ENCODE peak calls at places on chromosomes 1 and 21, in nine cellular contexts. P, M, U, Q, A, K, I, Y and F are unnamed samples. For H3K36me3, the result is how much of the 10 kb centered on the place peaks cover.

GRCh38 chr1:212062832-212063438 is 27.4 kb downstream of the DTL start:
- DNase-seq in P (no peak), M (peak), U (peak), Q (no peak), A (no peak), K (no peak), I (no peak), Y (peak), F (peak)

GRCh38 chr1:77889240-77889637 is 815 bp downstream of the NEXN start:
- DNase-seq in P (peak), M (peak), U (no peak), Q (peak), A (no peak), K (no peak), I (no peak), Y (no peak), F (no peak)

GRCh38 chr1:232795497-232796068 is 9.6 kb upstream of the MAP10 start:
- DNase-seq in P (no peak), M (no peak), U (no peak), Q (no peak), A (no peak), K (no peak), I (no peak), Y (no peak), F (no peak)

GRCh38 chr1:197771904-197772561 is 3.2 kb downstream of the DENND1B start:
- DNase-seq in P (no peak), M (no peak), U (no peak), Q (no peak), A (no peak), K (no peak), I (no peak), Y (no peak), F (no peak)

GRCh38 chr1:40926441-40926840 is 53.1 kb upstream of the CTPS1 start:
- DNase-seq in P (no peak), M (no peak), U (no peak), Q (no peak), A (no peak), K (no peak), I (no peak), Y (no peak), F (no peak)

GRCh38 chr1:78227705-78228260 is 182.0 kb downstream of the GIPC2 start:
- DNase-seq in P (no peak), M (no peak), U (no peak), Q (no peak), A (no peak), K (no peak), I (no peak), Y (no peak), F (no peak)

GRCh38 chr1:192801451-192801850 is 7.4 kb upstream of the RGS2 start:
- DNase-seq in P (no peak), M (peak), U (no peak), Q (no peak), A (no peak), K (no peak), I (no peak), Y (no peak), F (no peak)

GRCh38 chr1:239951518-239952130 is 140.1 kb upstream of the FMN2 start:
- DNase-seq in P (peak), M (peak), U (peak), Q (peak), A (no peak), K (no peak), I (peak), Y (peak), F (no peak)

GRCh38 chr21:14096577-14096976 is 114.2 kb downstream of the LIPI start:
- DNase-seq in P (no peak), M (no peak), U (no peak), Q (no peak), A (no peak), K (no peak), I (no peak), Y (no peak), F (no peak)

GRCh38 chr1:61139324-61140055 is 57.1 kb downstream of the NFIA start:
- DNase-seq in P (no peak), M (peak), U (peak), Q (peak), A (no peak), K (no peak), I (no peak), Y (no peak), F (no peak)

GRCh38 chr1:98323906-98324358 is 337.6 kb upstream of the SNX7 start:
- DNase-seq in P (peak), M (peak), U (peak), Q (peak), A (peak), K (no peak), I (peak), Y (no peak), F (peak)

GRCh38 chr1:204074274-204075115 is 1.6 kb downstream of the SOX13 start:
- DNase-seq in P (peak), M (peak), U (peak), Q (no peak), A (no peak), K (peak), I (no peak), Y (no peak), F (no peak)

GRCh38 chr1:100622037-100622436 is 84.1 kb downstream of the GPR88 start:
- DNase-seq in P (peak), M (peak), U (peak), Q (peak), A (no peak), K (no peak), I (no peak), Y (no peak), F (peak)

GRCh38 chr1:21164266-21164665 is 12.4 kb downstream of the EIF4G3 start:
- DNase-seq in P (no peak), M (no peak), U (no peak), Q (no peak), A (no peak), K (no peak), I (no peak), Y (no peak), F (no peak)

GRCh38 chr1:21160263-21160662 is 16.4 kb downstream of the EIF4G3 start:
- DNase-seq in P (no peak), M (no peak), U (no peak), Q (no peak), A (no peak), K (no peak), I (no peak), Y (no peak), F (no peak)

GRCh38 chr1:21162740-21163464 is 13.8 kb downstream of the EIF4G3 start:
- DNase-seq in P (no peak), M (no peak), U (no peak), Q (no peak), A (no peak), K (no peak), I (no peak), Y (no peak), F (no peak)

GRCh38 chr1:21165076-21165475 is 11.6 kb downstream of the EIF4G3 start:
- DNase-seq in P (no peak), M (no peak), U (no peak), Q (no peak), A (no peak), K (no peak), I (no peak), Y (no peak), F (no peak)

GRCh38 chr1:21161842-21162241 is 14.9 kb downstream of the EIF4G3 start:
- DNase-seq in P (no peak), M (no peak), U (no peak), Q (no peak), A (no peak), K (no peak), I (no peak), Y (no peak), F (no peak)
- H3K36me3 ChIP-seq in P (under half), M (under half), U (under half), Q (under half), A (under half), K (under half), I (under half), Y (under half), F (under half)

DNA sequence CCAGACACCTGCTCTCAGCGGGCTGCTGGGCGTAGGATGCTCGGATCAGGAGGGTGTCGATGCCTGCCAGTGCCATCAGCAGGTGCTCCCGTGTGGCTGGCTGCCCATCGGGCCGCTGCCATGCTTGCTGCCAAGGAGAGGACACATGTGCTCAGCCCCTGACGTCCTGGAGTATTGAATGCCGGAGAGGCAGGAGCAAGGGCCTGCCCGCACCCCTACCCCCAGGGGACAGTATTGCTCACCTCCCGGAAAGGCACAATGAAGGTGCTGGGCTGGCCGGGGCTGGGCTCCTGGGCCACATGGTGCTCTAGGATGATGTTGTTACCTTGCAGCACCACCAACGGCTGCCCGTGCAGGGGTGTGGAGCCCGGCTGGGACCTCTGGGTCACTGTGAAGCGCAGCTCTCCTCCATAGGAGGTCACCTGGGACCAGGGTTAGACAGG is 61.5 kb downstream of the HSPG2 start:
- DNase-seq in P (no peak), M (no peak), U (no peak), Q (no peak), A (no peak), K (peak), I (no peak), Y (no peak), F (no peak)
- H3K36me3 ChIP-seq in P (half or more), M (under half), U (under half), Q (under half), A (under half), K (under half), I (under half), Y (under half), F (under half)

GRCh38 chr21:44442266-44443125 is 12.8 kb upstream of the LRRC3 start:
- DNase-seq in P (no peak), M (no peak), U (no peak), Q (no peak), A (no peak), K (peak), I (no peak), Y (no peak), F (no peak)

GRCh38 chr21:44444286-44444931 is 10.9 kb upstream of the LRRC3 start:
- DNase-seq in P (peak), M (no peak), U (no peak), Q (no peak), A (peak), K (peak), I (no peak), Y (no peak), F (no peak)

GRCh38 chr21:44443291-44443890 is 11.9 kb upstream of the LRRC3 start:
- DNase-seq in P (no peak), M (no peak), U (no peak), Q (no peak), A (peak), K (peak), I (no peak), Y (no peak), F (no peak)

GRCh38 chr21:44445413-44445812 is 9.9 kb upstream of the LRRC3 start:
- DNase-seq in P (no peak), M (no peak), U (no peak), Q (no peak), A (no peak), K (no peak), I (no peak), Y (no peak), F (no peak)

DNA sequence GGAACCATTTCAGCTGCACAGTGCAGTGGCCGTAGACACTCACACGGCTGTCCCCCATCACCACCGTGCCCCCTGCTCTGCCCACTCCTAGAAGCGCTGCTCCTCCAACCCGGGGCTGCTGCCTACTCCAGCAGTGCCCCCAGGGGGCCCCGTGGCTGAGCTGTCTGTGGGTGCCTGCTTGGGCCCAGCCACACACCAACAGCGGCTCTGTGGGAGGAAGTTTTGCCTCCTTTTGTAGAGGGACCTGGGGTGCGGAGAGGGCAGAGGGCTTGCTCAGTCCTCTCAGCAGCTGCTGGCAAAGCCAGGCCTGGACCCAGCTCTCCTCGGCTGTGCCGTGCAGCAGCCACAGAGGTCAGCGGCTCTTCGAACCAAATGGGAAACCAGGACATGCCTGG is 11.4 kb upstream of the LRRC3 start:
- DNase-seq in P (no peak), M (no peak), U (no peak), Q (no peak), A (peak), K (peak), I (no peak), Y (no peak), F (no peak)
- H3K36me3 ChIP-seq in P (under half), M (under half), U (under half), Q (under half), A (under half), K (under half), I (under half), Y (under half), F (under half)

DNA sequence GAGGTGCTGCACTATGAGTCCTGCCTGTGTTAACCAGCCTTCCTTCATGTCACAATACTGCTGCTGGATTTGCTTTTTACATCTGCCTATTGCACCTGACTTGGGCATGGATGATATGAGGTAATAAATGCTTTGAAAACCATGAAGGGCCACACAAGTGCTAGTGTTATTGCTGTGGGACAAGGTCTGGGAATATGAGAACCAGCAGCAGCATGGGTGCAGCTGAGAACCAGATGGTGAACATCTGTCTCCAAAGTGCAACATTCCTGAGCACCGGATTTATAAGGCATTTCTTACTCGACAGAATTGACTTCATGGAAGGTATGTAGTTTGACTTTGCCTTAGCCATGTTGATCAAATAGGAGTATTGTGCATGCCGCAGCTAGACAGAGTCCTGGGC is 16.5 kb downstream of the TRIM45 start:
- DNase-seq in P (no peak), M (no peak), U (no peak), Q (no peak), A (no peak), K (no peak), I (no peak), Y (no peak), F (no peak)
- H3K36me3 ChIP-seq in P (half or more), M (under half), U (under half), Q (under half), A (under half), K (under half), I (under half), Y (under half), F (under half)

GRCh38 chr1:53275566-53275965 is 37.2 kb upstream of the MAGOH start:
- DNase-seq in P (no peak), M (no peak), U (no peak), Q (no peak), A (no peak), K (no peak), I (no peak), Y (no peak), F (no peak)
- H3K36me3 ChIP-seq in P (half or more), M (under half), U (under half), Q (under half), A (under half), K (under half), I (under half), Y (under half), F (under half)

GRCh38 chr1:173482683-173483082 is 5.5 kb downstream of the PRDX6 start:
- DNase-seq in P (no peak), M (no peak), U (no peak), Q (no peak), A (no peak), K (no peak), I (no peak), Y (no peak), F (no peak)

GRCh38 chr1:173478099-173478555 is 992 bp downstream of the PRDX6 start:
- DNase-seq in P (no peak), M (peak), U (peak), Q (peak), A (no peak), K (peak), I (no peak), Y (peak), F (no peak)

GRCh38 chr1:173477286-173478098 is at the start of gene PRDX6:
- DNase-seq in P (peak), M (peak), U (no peak), Q (peak), A (peak), K (peak), I (no peak), Y (peak), F (no peak)

GRCh38 chr1:173479649-173480048 is 2.5 kb downstream of the PRDX6 start:
- DNase-seq in P (no peak), M (peak), U (no peak), Q (no peak), A (no peak), K (no peak), I (no peak), Y (no peak), F (no peak)

DNA sequence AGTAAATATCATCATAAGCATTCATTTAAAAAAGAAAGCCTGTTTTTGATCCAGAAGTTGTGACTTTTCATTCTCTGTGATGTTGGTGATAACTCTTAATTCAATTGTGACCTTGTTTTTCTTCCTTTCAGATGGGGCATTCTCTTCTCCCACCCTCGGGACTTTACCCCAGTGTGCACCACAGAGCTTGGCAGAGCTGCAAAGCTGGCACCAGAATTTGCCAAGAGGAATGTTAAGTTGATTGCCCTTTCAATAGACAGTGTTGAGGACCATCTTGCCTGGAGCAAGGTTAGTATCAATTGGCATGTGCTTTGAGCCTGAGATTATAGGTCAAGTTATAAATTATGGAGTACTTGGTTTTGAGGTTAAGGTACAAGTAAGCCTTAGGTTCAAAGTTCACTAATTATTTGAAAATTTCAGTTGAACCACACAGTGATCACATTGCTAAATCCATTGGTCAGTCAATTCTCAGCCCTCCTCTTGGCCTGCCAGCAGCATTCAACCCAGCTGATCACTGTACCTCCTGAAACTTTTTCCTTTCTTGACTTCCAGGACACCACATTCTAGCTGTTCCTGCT is 4.1 kb downstream of the PRDX6 start:
- DNase-seq in P (no peak), M (no peak), U (no peak), Q (no peak), A (no peak), K (no peak), I (no peak), Y (no peak), F (no peak)
- H3K36me3 ChIP-seq in P (half or more), M (half or more), U (half or more), Q (half or more), A (under half), K (under half), I (half or more), Y (under half), F (under half)

GRCh38 chr1:147608601-147609000 is 61.7 kb downstream of the ACP6 start:
- DNase-seq in P (no peak), M (no peak), U (no peak), Q (no peak), A (no peak), K (no peak), I (no peak), Y (no peak), F (no peak)
- H3K36me3 ChIP-seq in P (half or more), M (under half), U (under half), Q (under half), A (under half), K (under half), I (under half), Y (under half), F (under half)

GRCh38 chr1:168949672-168950071 is 156.8 kb upstream of the ATP1B1 start:
- DNase-seq in P (no peak), M (no peak), U (no peak), Q (no peak), A (no peak), K (no peak), I (no peak), Y (no peak), F (no peak)
- H3K36me3 ChIP-seq in P (under half), M (under half), U (under half), Q (under half), A (under half), K (under half), I (under half), Y (under half), F (under half)